ENCODE peak calls at places on chromosome 16, in nine cellular contexts. One of them, this sample, is unnamed.
A peak's percentile ranks its signal among the peaks of the same experiment; 100 is the strongest.

GRCh38 chr16:75385507-75386152 is 47.7 kb downstream of the CFDP1 start:
- DNase-seq in AG09309: peak; percentile 80
- DNase-seq in SJSA1: peak; percentile 52
- DNase-seq in T follicular helper cell: no peak
- DNase-seq in smooth muscle cell of the brain vasculature: peak; percentile 69
- DNase-seq in A172: peak; percentile 71
- DNase-seq in NCI-H748 treated with DMSO at 0.1 percent for 48 hours: peak; percentile 67
- DNase-seq in NCI-H774: no peak
- DNase-seq in stomach: no peak
- DNase-seq in this sample: peak; percentile 3

GRCh38 chr16:24728891-24729242 is 584 bp upstream of the TNRC6A start:
- DNase-seq in AG09309: no peak
- DNase-seq in SJSA1: no peak
- DNase-seq in T follicular helper cell: peak; percentile 2
- DNase-seq in smooth muscle cell of the brain vasculature: no peak
- DNase-seq in A172: no peak
- DNase-seq in NCI-H748 treated with DMSO at 0.1 percent for 48 hours: no peak
- DNase-seq in NCI-H774: no peak
- DNase-seq in stomach: no peak
- DNase-seq in this sample: no peak

GRCh38 chr16:15765880-15766279 is 90.9 kb downstream of the MYH11 start:
- DNase-seq in AG09309: no peak
- DNase-seq in SJSA1: peak; percentile 28
- DNase-seq in T follicular helper cell: peak; percentile 8
- DNase-seq in smooth muscle cell of the brain vasculature: no peak
- DNase-seq in A172: peak; percentile 62
- DNase-seq in NCI-H748 treated with DMSO at 0.1 percent for 48 hours: no peak
- DNase-seq in NCI-H774: peak; percentile 13
- DNase-seq in stomach: no peak
- DNase-seq in this sample: peak; percentile 57

GRCh38 chr16:83308414-83308813 is 499.4 kb upstream of the HSBP1 start:
- DNase-seq in AG09309: no peak
- DNase-seq in SJSA1: no peak
- DNase-seq in T follicular helper cell: no peak
- DNase-seq in smooth muscle cell of the brain vasculature: peak; percentile 51
- DNase-seq in A172: no peak
- DNase-seq in NCI-H748 treated with DMSO at 0.1 percent for 48 hours: no peak
- DNase-seq in NCI-H774: no peak
- DNase-seq in stomach: no peak
- DNase-seq in this sample: no peak

GRCh38 chr16:21233521-21234150 is at the start of gene ANKS4B:
- DNase-seq in AG09309: no peak
- DNase-seq in SJSA1: no peak
- DNase-seq in T follicular helper cell: no peak
- DNase-seq in smooth muscle cell of the brain vasculature: no peak
- DNase-seq in A172: no peak
- DNase-seq in NCI-H748 treated with DMSO at 0.1 percent for 48 hours: no peak
- DNase-seq in NCI-H774: no peak
- DNase-seq in stomach: peak; percentile 29
- DNase-seq in this sample: no peak

GRCh38 chr16:57610611-57611010 is 17.8 kb upstream of the ADGRG1 start:
- DNase-seq in AG09309: no peak
- DNase-seq in SJSA1: no peak
- DNase-seq in T follicular helper cell: no peak
- DNase-seq in smooth muscle cell of the brain vasculature: no peak
- DNase-seq in A172: no peak
- DNase-seq in NCI-H748 treated with DMSO at 0.1 percent for 48 hours: no peak
- DNase-seq in NCI-H774: no peak
- DNase-seq in stomach: no peak
- DNase-seq in this sample: no peak

GRCh38 chr16:49701867-49702494 is 153.9 kb downstream of the ZNF423 start:
- DNase-seq in AG09309: peak; percentile 4
- DNase-seq in SJSA1: no peak
- DNase-seq in T follicular helper cell: no peak
- DNase-seq in smooth muscle cell of the brain vasculature: peak; percentile 65
- DNase-seq in A172: no peak
- DNase-seq in NCI-H748 treated with DMSO at 0.1 percent for 48 hours: peak; percentile 22
- DNase-seq in NCI-H774: no peak
- DNase-seq in stomach: no peak
- DNase-seq in this sample: no peak

GRCh38 chr16:81517630-81518438 is 73.2 kb downstream of the CMIP start:
- DNase-seq in AG09309: no peak
- DNase-seq in SJSA1: no peak
- DNase-seq in T follicular helper cell: no peak
- DNase-seq in smooth muscle cell of the brain vasculature: no peak
- DNase-seq in A172: peak; percentile 84
- DNase-seq in NCI-H748 treated with DMSO at 0.1 percent for 48 hours: no peak
- DNase-seq in NCI-H774: no peak
- DNase-seq in stomach: no peak
- DNase-seq in this sample: no peak

GRCh38 chr16:82150569-82150968 is 19.5 kb downstream of the MPHOSPH6 start:
- DNase-seq in AG09309: no peak
- DNase-seq in SJSA1: no peak
- DNase-seq in T follicular helper cell: no peak
- DNase-seq in smooth muscle cell of the brain vasculature: no peak
- DNase-seq in A172: no peak
- DNase-seq in NCI-H748 treated with DMSO at 0.1 percent for 48 hours: no peak
- DNase-seq in NCI-H774: no peak
- DNase-seq in stomach: no peak
- DNase-seq in this sample: no peak

GRCh38 chr16:81181013-81181720 is 57.3 kb upstream of the BCO1 start:
- DNase-seq in AG09309: peak; percentile 86
- DNase-seq in SJSA1: peak; percentile 89
- DNase-seq in T follicular helper cell: no peak
- DNase-seq in smooth muscle cell of the brain vasculature: peak; percentile 82
- DNase-seq in A172: peak; percentile 99
- DNase-seq in NCI-H748 treated with DMSO at 0.1 percent for 48 hours: peak; percentile 22
- DNase-seq in NCI-H774: no peak
- DNase-seq in stomach: peak; percentile 56
- DNase-seq in this sample: peak; percentile 64

GRCh38 chr16:80585764-80586163 is 45.0 kb downstream of the DYNLRB2 start:
- DNase-seq in AG09309: no peak
- DNase-seq in SJSA1: no peak
- DNase-seq in T follicular helper cell: no peak
- DNase-seq in smooth muscle cell of the brain vasculature: no peak
- DNase-seq in A172: no peak
- DNase-seq in NCI-H748 treated with DMSO at 0.1 percent for 48 hours: no peak
- DNase-seq in NCI-H774: no peak
- DNase-seq in stomach: no peak
- DNase-seq in this sample: no peak

GRCh38 chr16:11121909-11122692 is 133.9 kb downstream of the SOCS1 start:
- DNase-seq in AG09309: no peak
- DNase-seq in SJSA1: no peak
- DNase-seq in T follicular helper cell: no peak
- DNase-seq in smooth muscle cell of the brain vasculature: no peak
- DNase-seq in A172: peak; percentile 41
- DNase-seq in NCI-H748 treated with DMSO at 0.1 percent for 48 hours: no peak
- DNase-seq in NCI-H774: no peak
- DNase-seq in stomach: no peak
- DNase-seq in this sample: no peak

GRCh38 chr16:72224260-72224768 is 52.4 kb upstream of the PMFBP1 start:
- DNase-seq in AG09309: no peak
- DNase-seq in SJSA1: no peak
- DNase-seq in T follicular helper cell: no peak
- DNase-seq in smooth muscle cell of the brain vasculature: no peak
- DNase-seq in A172: no peak
- DNase-seq in NCI-H748 treated with DMSO at 0.1 percent for 48 hours: no peak
- DNase-seq in NCI-H774: no peak
- DNase-seq in stomach: no peak
- DNase-seq in this sample: no peak

GRCh38 chr16:83954577-83955016 is 1.6 kb downstream of the OSGIN1 start:
- DNase-seq in AG09309: no peak
- DNase-seq in SJSA1: peak; percentile 20
- DNase-seq in T follicular helper cell: no peak
- DNase-seq in smooth muscle cell of the brain vasculature: no peak
- DNase-seq in A172: peak; percentile 76
- DNase-seq in NCI-H748 treated with DMSO at 0.1 percent for 48 hours: no peak
- DNase-seq in NCI-H774: no peak
- DNase-seq in stomach: peak; percentile 56
- DNase-seq in this sample: no peak

GRCh38 chr16:54066451-54067056 is 220.0 kb downstream of the IRX3 start:
- DNase-seq in AG09309: no peak
- DNase-seq in SJSA1: no peak
- DNase-seq in T follicular helper cell: no peak
- DNase-seq in smooth muscle cell of the brain vasculature: no peak
- DNase-seq in A172: peak; percentile 67
- DNase-seq in NCI-H748 treated with DMSO at 0.1 percent for 48 hours: no peak
- DNase-seq in NCI-H774: no peak
- DNase-seq in stomach: no peak
- DNase-seq in this sample: no peak

GRCh38 chr16:8869212-8869987 is 594 bp upstream of the CARHSP1 start:
- DNase-seq in AG09309: no peak
- DNase-seq in SJSA1: no peak
- DNase-seq in T follicular helper cell: no peak
- DNase-seq in smooth muscle cell of the brain vasculature: no peak
- DNase-seq in A172: no peak
- DNase-seq in NCI-H748 treated with DMSO at 0.1 percent for 48 hours: no peak
- DNase-seq in NCI-H774: no peak
- DNase-seq in stomach: no peak
- DNase-seq in this sample: no peak

GRCh38 chr16:82895843-82896242 is 269.1 kb downstream of the CDH13 start:
- DNase-seq in AG09309: no peak
- DNase-seq in SJSA1: no peak
- DNase-seq in T follicular helper cell: no peak
- DNase-seq in smooth muscle cell of the brain vasculature: no peak
- DNase-seq in A172: no peak
- DNase-seq in NCI-H748 treated with DMSO at 0.1 percent for 48 hours: no peak
- DNase-seq in NCI-H774: no peak
- DNase-seq in stomach: no peak
- DNase-seq in this sample: no peak

GRCh38 chr16:88454315-88455057 is 1.4 kb downstream of the ZFPM1 start:
- DNase-seq in AG09309: no peak
- DNase-seq in SJSA1: no peak
- DNase-seq in T follicular helper cell: no peak
- DNase-seq in smooth muscle cell of the brain vasculature: no peak
- DNase-seq in A172: no peak
- DNase-seq in NCI-H748 treated with DMSO at 0.1 percent for 48 hours: peak; percentile 5
- DNase-seq in NCI-H774: no peak
- DNase-seq in stomach: peak; percentile 56
- DNase-seq in this sample: no peak

GRCh38 chr16:3026003-3026378 is 2.2 kb downstream of the THOC6 start:
- DNase-seq in AG09309: no peak
- DNase-seq in SJSA1: no peak
- DNase-seq in T follicular helper cell: no peak
- DNase-seq in smooth muscle cell of the brain vasculature: no peak
- DNase-seq in A172: no peak
- DNase-seq in NCI-H748 treated with DMSO at 0.1 percent for 48 hours: no peak
- DNase-seq in NCI-H774: no peak
- DNase-seq in stomach: no peak
- DNase-seq in this sample: no peak

GRCh38 chr16:17983847-17984639 is 352.5 kb downstream of the NPIPA8 start:
- DNase-seq in AG09309: no peak
- DNase-seq in SJSA1: no peak
- DNase-seq in T follicular helper cell: no peak
- DNase-seq in smooth muscle cell of the brain vasculature: no peak
- DNase-seq in A172: no peak
- DNase-seq in NCI-H748 treated with DMSO at 0.1 percent for 48 hours: no peak
- DNase-seq in NCI-H774: peak; percentile 86
- DNase-seq in stomach: no peak
- DNase-seq in this sample: no peak

GRCh38 chr16:25395528-25395927 is 137.9 kb upstream of the ZKSCAN2 start:
- DNase-seq in AG09309: no peak
- DNase-seq in SJSA1: no peak
- DNase-seq in T follicular helper cell: no peak
- DNase-seq in smooth muscle cell of the brain vasculature: no peak
- DNase-seq in A172: no peak
- DNase-seq in NCI-H748 treated with DMSO at 0.1 percent for 48 hours: no peak
- DNase-seq in NCI-H774: no peak
- DNase-seq in stomach: no peak
- DNase-seq in this sample: no peak

GRCh38 chr16:47970291-47970931 is 185.4 kb downstream of the ABCC12 start:
- DNase-seq in AG09309: no peak
- DNase-seq in SJSA1: peak; percentile 9
- DNase-seq in T follicular helper cell: no peak
- DNase-seq in smooth muscle cell of the brain vasculature: peak; percentile 23
- DNase-seq in A172: peak; percentile 56
- DNase-seq in NCI-H748 treated with DMSO at 0.1 percent for 48 hours: no peak
- DNase-seq in NCI-H774: no peak
- DNase-seq in stomach: no peak
- DNase-seq in this sample: no peak

GRCh38 chr16:87735270-87736002 is 30.4 kb downstream of the KLHDC4 start:
- DNase-seq in AG09309: no peak
- DNase-seq in SJSA1: no peak
- DNase-seq in T follicular helper cell: no peak
- DNase-seq in smooth muscle cell of the brain vasculature: no peak
- DNase-seq in A172: no peak
- DNase-seq in NCI-H748 treated with DMSO at 0.1 percent for 48 hours: no peak
- DNase-seq in NCI-H774: no peak
- DNase-seq in stomach: no peak
- DNase-seq in this sample: no peak

GRCh38 chr16:72818286-72818845 is 229.6 kb downstream of the ZFHX3 start:
- DNase-seq in AG09309: no peak
- DNase-seq in SJSA1: no peak
- DNase-seq in T follicular helper cell: no peak
- DNase-seq in smooth muscle cell of the brain vasculature: peak; percentile 10
- DNase-seq in A172: no peak
- DNase-seq in NCI-H748 treated with DMSO at 0.1 percent for 48 hours: no peak
- DNase-seq in NCI-H774: no peak
- DNase-seq in stomach: no peak
- DNase-seq in this sample: no peak